ENCODE peak calls at places on chromosomes 6 and 20, in six cellular contexts. One of them, this sample, is unnamed.
A peak's percentile ranks its signal among the peaks of the same experiment; 100 is the strongest.

GRCh38 chr6:34059136-34059731 is 86.7 kb downstream of the GRM4 start:
- DNase-seq in D341Med: no peak
- DNase-seq in A172: peak; percentile 30
- DNase-seq in RCC 7860: no peak
- DNase-seq in tibial artery: no peak
- DNase-seq in stimulated activated CD4-positive, alpha-beta T cell treated with anti-CD3 and anti-CD28 coated beads, Interleukin-4, amount 100 ng/mL, for 1 hour: no peak
- DNase-seq in this sample: no peak

GRCh38 chr6:129865013-129865412 is 3.9 kb upstream of the TMEM244 start:
- DNase-seq in tibial artery: no peak
- DNase-seq in D341Med: no peak
- DNase-seq in stimulated activated CD4-positive, alpha-beta T cell treated with anti-CD3 and anti-CD28 coated beads, Interleukin-4, amount 100 ng/mL, for 1 hour: no peak
- DNase-seq in RCC 7860: no peak
- DNase-seq in A172: no peak
- DNase-seq in this sample: no peak

GRCh38 chr6:64973142-64973541 is 733.9 kb downstream of the EYS start:
- DNase-seq in A172: no peak
- DNase-seq in tibial artery: no peak
- DNase-seq in RCC 7860: no peak
- DNase-seq in stimulated activated CD4-positive, alpha-beta T cell treated with anti-CD3 and anti-CD28 coated beads, Interleukin-4, amount 100 ng/mL, for 1 hour: no peak
- DNase-seq in D341Med: no peak
- DNase-seq in this sample: no peak

GRCh38 chr6:24919404-24919892 is 16.3 kb downstream of the RIPOR2 start:
- DNase-seq in D341Med: no peak
- DNase-seq in stimulated activated CD4-positive, alpha-beta T cell treated with anti-CD3 and anti-CD28 coated beads, Interleukin-4, amount 100 ng/mL, for 1 hour: no peak
- DNase-seq in tibial artery: no peak
- DNase-seq in A172: no peak
- DNase-seq in RCC 7860: no peak
- DNase-seq in this sample: no peak

GRCh38 chr20:57957397-57958049 is 247.7 kb upstream of the PMEPA1 start:
- DNase-seq in A172: peak; percentile 74
- DNase-seq in stimulated activated CD4-positive, alpha-beta T cell treated with anti-CD3 and anti-CD28 coated beads, Interleukin-4, amount 100 ng/mL, for 1 hour: no peak
- DNase-seq in D341Med: no peak
- DNase-seq in RCC 7860: no peak
- DNase-seq in tibial artery: no peak
- DNase-seq in this sample: no peak

GRCh38 chr6:142856857-142857608 is 87.9 kb downstream of the HIVEP2 start:
- DNase-seq in RCC 7860: no peak
- DNase-seq in D341Med: no peak
- DNase-seq in A172: no peak
- DNase-seq in stimulated activated CD4-positive, alpha-beta T cell treated with anti-CD3 and anti-CD28 coated beads, Interleukin-4, amount 100 ng/mL, for 1 hour: no peak
- DNase-seq in tibial artery: no peak
- DNase-seq in this sample: no peak

GRCh38 chr6:69961251-69961650 is 94.9 kb downstream of the COL19A1 start:
- DNase-seq in RCC 7860: no peak
- DNase-seq in tibial artery: no peak
- DNase-seq in D341Med: no peak
- DNase-seq in stimulated activated CD4-positive, alpha-beta T cell treated with anti-CD3 and anti-CD28 coated beads, Interleukin-4, amount 100 ng/mL, for 1 hour: no peak
- DNase-seq in A172: no peak
- DNase-seq in this sample: no peak

GRCh38 chr20:57076202-57076651 is 190.2 kb downstream of the BMP7 start:
- DNase-seq in stimulated activated CD4-positive, alpha-beta T cell treated with anti-CD3 and anti-CD28 coated beads, Interleukin-4, amount 100 ng/mL, for 1 hour: no peak
- DNase-seq in A172: peak; percentile 65
- DNase-seq in tibial artery: peak; percentile 33
- DNase-seq in RCC 7860: peak; percentile 66
- DNase-seq in D341Med: no peak
- DNase-seq in this sample: no peak

GRCh38 chr20:1663917-1664316 is 6.3 kb upstream of the SIRPG start:
- DNase-seq in D341Med: no peak
- DNase-seq in tibial artery: no peak
- DNase-seq in stimulated activated CD4-positive, alpha-beta T cell treated with anti-CD3 and anti-CD28 coated beads, Interleukin-4, amount 100 ng/mL, for 1 hour: no peak
- DNase-seq in A172: no peak
- DNase-seq in RCC 7860: no peak
- DNase-seq in this sample: no peak

GRCh38 chr6:52364480-52365166 is 2.7 kb downstream of the PAQR8 start:
- DNase-seq in tibial artery: no peak
- DNase-seq in D341Med: no peak
- DNase-seq in RCC 7860: no peak
- DNase-seq in stimulated activated CD4-positive, alpha-beta T cell treated with anti-CD3 and anti-CD28 coated beads, Interleukin-4, amount 100 ng/mL, for 1 hour: no peak
- DNase-seq in A172: no peak
- DNase-seq in this sample: peak; percentile 55

GRCh38 chr20:54110457-54110856 is 40.1 kb upstream of the BCAS1 start:
- DNase-seq in A172: no peak
- DNase-seq in stimulated activated CD4-positive, alpha-beta T cell treated with anti-CD3 and anti-CD28 coated beads, Interleukin-4, amount 100 ng/mL, for 1 hour: no peak
- DNase-seq in D341Med: no peak
- DNase-seq in RCC 7860: no peak
- DNase-seq in tibial artery: no peak
- DNase-seq in this sample: no peak

GRCh38 chr6:130696806-130697205 is 130.4 kb upstream of the SMLR1 start:
- DNase-seq in stimulated activated CD4-positive, alpha-beta T cell treated with anti-CD3 and anti-CD28 coated beads, Interleukin-4, amount 100 ng/mL, for 1 hour: no peak
- DNase-seq in RCC 7860: no peak
- DNase-seq in D341Med: no peak
- DNase-seq in tibial artery: no peak
- DNase-seq in A172: peak; percentile 35
- DNase-seq in this sample: no peak

GRCh38 chr6:87198496-87198895 is 43.1 kb downstream of the ZNF292 start:
- DNase-seq in D341Med: no peak
- DNase-seq in RCC 7860: no peak
- DNase-seq in stimulated activated CD4-positive, alpha-beta T cell treated with anti-CD3 and anti-CD28 coated beads, Interleukin-4, amount 100 ng/mL, for 1 hour: no peak
- DNase-seq in A172: no peak
- DNase-seq in tibial artery: no peak
- DNase-seq in this sample: no peak

GRCh38 chr6:165340532-165340931 is 31.1 kb upstream of the C6orf118 start:
- DNase-seq in stimulated activated CD4-positive, alpha-beta T cell treated with anti-CD3 and anti-CD28 coated beads, Interleukin-4, amount 100 ng/mL, for 1 hour: no peak
- DNase-seq in A172: no peak
- DNase-seq in RCC 7860: no peak
- DNase-seq in tibial artery: no peak
- DNase-seq in D341Med: no peak
- DNase-seq in this sample: no peak

GRCh38 chr6:13445005-13445743 is 42.2 kb downstream of the GFOD1 start:
- DNase-seq in stimulated activated CD4-positive, alpha-beta T cell treated with anti-CD3 and anti-CD28 coated beads, Interleukin-4, amount 100 ng/mL, for 1 hour: peak; percentile 39
- DNase-seq in RCC 7860: no peak
- DNase-seq in tibial artery: no peak
- DNase-seq in D341Med: peak; percentile 81
- DNase-seq in A172: no peak
- DNase-seq in this sample: no peak

GRCh38 chr6:84897874-84898635 is 133.7 kb upstream of the TBX18 start:
- DNase-seq in A172: peak; percentile 46
- DNase-seq in stimulated activated CD4-positive, alpha-beta T cell treated with anti-CD3 and anti-CD28 coated beads, Interleukin-4, amount 100 ng/mL, for 1 hour: no peak
- DNase-seq in RCC 7860: no peak
- DNase-seq in tibial artery: no peak
- DNase-seq in D341Med: no peak
- DNase-seq in this sample: no peak

GRCh38 chr6:39207421-39208232 is 21.6 kb downstream of the KCNK5 start:
- DNase-seq in RCC 7860: no peak
- DNase-seq in stimulated activated CD4-positive, alpha-beta T cell treated with anti-CD3 and anti-CD28 coated beads, Interleukin-4, amount 100 ng/mL, for 1 hour: no peak
- DNase-seq in D341Med: no peak
- DNase-seq in tibial artery: no peak
- DNase-seq in A172: no peak
- DNase-seq in this sample: no peak

GRCh38 chr20:56343861-56344381 is 14.9 kb upstream of the FAM210B start:
- DNase-seq in D341Med: peak; percentile 90
- DNase-seq in stimulated activated CD4-positive, alpha-beta T cell treated with anti-CD3 and anti-CD28 coated beads, Interleukin-4, amount 100 ng/mL, for 1 hour: peak; percentile 40
- DNase-seq in A172: no peak
- DNase-seq in tibial artery: no peak
- DNase-seq in RCC 7860: no peak
- DNase-seq in this sample: peak; percentile 33

GRCh38 chr20:1376453-1377270 is 16.2 kb downstream of the FKBP1A start:
- DNase-seq in RCC 7860: no peak
- DNase-seq in stimulated activated CD4-positive, alpha-beta T cell treated with anti-CD3 and anti-CD28 coated beads, Interleukin-4, amount 100 ng/mL, for 1 hour: no peak
- DNase-seq in tibial artery: no peak
- DNase-seq in D341Med: no peak
- DNase-seq in A172: no peak
- DNase-seq in this sample: no peak

GRCh38 chr6:155524249-155524651 is 68.6 kb upstream of the NOX3 start:
- DNase-seq in D341Med: no peak
- DNase-seq in RCC 7860: peak; percentile 28
- DNase-seq in stimulated activated CD4-positive, alpha-beta T cell treated with anti-CD3 and anti-CD28 coated beads, Interleukin-4, amount 100 ng/mL, for 1 hour: no peak
- DNase-seq in A172: peak; percentile 72
- DNase-seq in tibial artery: no peak
- DNase-seq in this sample: no peak

GRCh38 chr6:159595173-159595572 is 97.9 kb downstream of the SOD2 start:
- DNase-seq in D341Med: no peak
- DNase-seq in RCC 7860: peak; percentile 82
- DNase-seq in A172: peak; percentile 94
- DNase-seq in stimulated activated CD4-positive, alpha-beta T cell treated with anti-CD3 and anti-CD28 coated beads, Interleukin-4, amount 100 ng/mL, for 1 hour: no peak
- DNase-seq in tibial artery: no peak
- DNase-seq in this sample: peak; percentile 5

GRCh38 chr20:6134592-6134991 is 11.8 kb upstream of the FERMT1 start:
- DNase-seq in RCC 7860: no peak
- DNase-seq in D341Med: no peak
- DNase-seq in stimulated activated CD4-positive, alpha-beta T cell treated with anti-CD3 and anti-CD28 coated beads, Interleukin-4, amount 100 ng/mL, for 1 hour: no peak
- DNase-seq in A172: no peak
- DNase-seq in tibial artery: no peak
- DNase-seq in this sample: no peak

GRCh38 chr20:37194616-37195015 is 15.3 kb upstream of the MROH8 start:
- DNase-seq in tibial artery: no peak
- DNase-seq in stimulated activated CD4-positive, alpha-beta T cell treated with anti-CD3 and anti-CD28 coated beads, Interleukin-4, amount 100 ng/mL, for 1 hour: no peak
- DNase-seq in D341Med: no peak
- DNase-seq in RCC 7860: no peak
- DNase-seq in A172: no peak
- DNase-seq in this sample: no peak

GRCh38 chr6:12012566-12013367 is 655 bp downstream of the HIVEP1 start:
- DNase-seq in tibial artery: peak; percentile 88
- DNase-seq in RCC 7860: peak; percentile 83
- DNase-seq in A172: peak; percentile 88
- DNase-seq in D341Med: peak; percentile 68
- DNase-seq in stimulated activated CD4-positive, alpha-beta T cell treated with anti-CD3 and anti-CD28 coated beads, Interleukin-4, amount 100 ng/mL, for 1 hour: peak; percentile 80
- DNase-seq in this sample: peak; percentile 76

GRCh38 chr20:1964659-1965405 is 29.0 kb downstream of the PDYN start:
- DNase-seq in RCC 7860: no peak
- DNase-seq in A172: no peak
- DNase-seq in stimulated activated CD4-positive, alpha-beta T cell treated with anti-CD3 and anti-CD28 coated beads, Interleukin-4, amount 100 ng/mL, for 1 hour: peak; percentile 17
- DNase-seq in tibial artery: no peak
- DNase-seq in D341Med: no peak
- DNase-seq in this sample: no peak

GRCh38 chr6:140105857-140106256 is 731.4 kb upstream of the CITED2 start:
- DNase-seq in D341Med: peak; percentile 33
- DNase-seq in tibial artery: no peak
- DNase-seq in A172: peak; percentile 16
- DNase-seq in stimulated activated CD4-positive, alpha-beta T cell treated with anti-CD3 and anti-CD28 coated beads, Interleukin-4, amount 100 ng/mL, for 1 hour: no peak
- DNase-seq in RCC 7860: no peak
- DNase-seq in this sample: no peak

GRCh38 chr20:38209054-38209675 is 44.1 kb upstream of the TGM2 start:
- DNase-seq in RCC 7860: peak; percentile 60
- DNase-seq in tibial artery: peak; percentile 87
- DNase-seq in A172: no peak
- DNase-seq in D341Med: no peak
- DNase-seq in stimulated activated CD4-positive, alpha-beta T cell treated with anti-CD3 and anti-CD28 coated beads, Interleukin-4, amount 100 ng/mL, for 1 hour: no peak
- DNase-seq in this sample: no peak

GRCh38 chr20:61345656-61346055 is 93.6 kb downstream of the CDH4 start:
- DNase-seq in A172: no peak
- DNase-seq in D341Med: no peak
- DNase-seq in tibial artery: no peak
- DNase-seq in stimulated activated CD4-positive, alpha-beta T cell treated with anti-CD3 and anti-CD28 coated beads, Interleukin-4, amount 100 ng/mL, for 1 hour: no peak
- DNase-seq in RCC 7860: no peak
- DNase-seq in this sample: no peak

GRCh38 chr20:5918856-5919633 is 31.3 kb downstream of the TRMT6 start:
- DNase-seq in stimulated activated CD4-positive, alpha-beta T cell treated with anti-CD3 and anti-CD28 coated beads, Interleukin-4, amount 100 ng/mL, for 1 hour: no peak
- DNase-seq in D341Med: no peak
- DNase-seq in tibial artery: no peak
- DNase-seq in A172: peak; percentile 91
- DNase-seq in RCC 7860: peak; percentile 59
- DNase-seq in this sample: no peak

GRCh38 chr6:158772172-158772571 is 47.0 kb downstream of the EZR start:
- DNase-seq in D341Med: no peak
- DNase-seq in tibial artery: peak; percentile 35
- DNase-seq in A172: no peak
- DNase-seq in RCC 7860: no peak
- DNase-seq in stimulated activated CD4-positive, alpha-beta T cell treated with anti-CD3 and anti-CD28 coated beads, Interleukin-4, amount 100 ng/mL, for 1 hour: no peak
- DNase-seq in this sample: no peak

GRCh38 chr6:2695464-2696095 is 55.1 kb downstream of the MYLK4 start:
- DNase-seq in RCC 7860: peak; percentile 31
- DNase-seq in D341Med: no peak
- DNase-seq in A172: peak; percentile 43
- DNase-seq in tibial artery: no peak
- DNase-seq in stimulated activated CD4-positive, alpha-beta T cell treated with anti-CD3 and anti-CD28 coated beads, Interleukin-4, amount 100 ng/mL, for 1 hour: no peak
- DNase-seq in this sample: no peak

GRCh38 chr6:44211284-44211683 is 5.4 kb upstream of the MYMX start:
- DNase-seq in stimulated activated CD4-positive, alpha-beta T cell treated with anti-CD3 and anti-CD28 coated beads, Interleukin-4, amount 100 ng/mL, for 1 hour: no peak
- DNase-seq in tibial artery: no peak
- DNase-seq in D341Med: no peak
- DNase-seq in RCC 7860: no peak
- DNase-seq in A172: no peak
- DNase-seq in this sample: no peak

GRCh38 chr6:70673601-70674000 is 5.9 kb downstream of the SMAP1 start:
- DNase-seq in RCC 7860: no peak
- DNase-seq in D341Med: no peak
- DNase-seq in A172: peak; percentile 48
- DNase-seq in stimulated activated CD4-positive, alpha-beta T cell treated with anti-CD3 and anti-CD28 coated beads, Interleukin-4, amount 100 ng/mL, for 1 hour: no peak
- DNase-seq in tibial artery: no peak
- DNase-seq in this sample: no peak

GRCh38 chr6:16236648-16237199 is 1.7 kb upstream of the GMPR start:
- DNase-seq in RCC 7860: no peak
- DNase-seq in stimulated activated CD4-positive, alpha-beta T cell treated with anti-CD3 and anti-CD28 coated beads, Interleukin-4, amount 100 ng/mL, for 1 hour: no peak
- DNase-seq in D341Med: no peak
- DNase-seq in A172: peak; percentile 14
- DNase-seq in tibial artery: no peak
- DNase-seq in this sample: no peak